ENCODE peak calls at places on chromosome 17, in ten cellular contexts. D, R, F, C, Q, E, I, W, X and O are unnamed samples.

GRCh38 chr17:80146121-80147034 is 550 bp downstream of the EIF4A3 start:
- DNase-seq in I (peak), C (no peak), E (no peak), X (no peak), D (no peak), Q (peak), W (peak), F (peak), R (peak), O (peak)

GRCh38 chr17:36722121-36722902 is 120.9 kb downstream of the MRM1 start:
- DNase-seq in I (peak), W (no peak), E (peak), X (peak), R (peak), F (peak), D (peak), C (no peak), Q (peak), O (no peak)

GRCh38 chr17:1000597-1001490 is 3.9 kb downstream of the TIMM22 start:
- DNase-seq in I (peak), F (no peak), Q (no peak), E (no peak), C (peak), X (no peak), R (no peak), D (no peak), W (no peak), O (peak)

GRCh38 chr17:75875182-75875939 is 3.0 kb downstream of the TRIM47 start:
- DNase-seq in W (no peak), D (no peak), C (peak), Q (no peak), E (peak), X (no peak), R (peak), I (no peak), F (no peak), O (no peak)

GRCh38 chr17:933168-934083 is 46.1 kb downstream of the NXN start:
- DNase-seq in W (no peak), X (no peak), I (peak), R (no peak), F (no peak), C (no peak), E (no peak), Q (no peak), D (no peak), O (no peak)

GRCh38 chr17:6088141-6088540 is 18.0 kb downstream of the WSCD1 start:
- DNase-seq in W (no peak), C (no peak), I (no peak), E (no peak), R (no peak), D (no peak), F (no peak), X (no peak), Q (no peak), O (no peak)

GRCh38 chr17:40612510-40613244 is 34.9 kb downstream of the SMARCE1 start:
- DNase-seq in X (no peak), E (no peak), D (no peak), Q (peak), F (no peak), R (no peak), C (no peak), I (no peak), W (no peak), O (no peak)

GRCh38 chr17:16944334-16945140 is 27.4 kb downstream of the TNFRSF13B start:
- DNase-seq in R (peak), X (peak), C (no peak), F (no peak), E (no peak), Q (no peak), D (no peak), I (no peak), W (no peak), O (no peak)

GRCh38 chr17:56096026-56096807 is 57.1 kb upstream of the ANKFN1 start:
- DNase-seq in F (no peak), X (no peak), R (no peak), E (no peak), W (no peak), D (no peak), I (no peak), C (no peak), Q (no peak), O (no peak)

GRCh38 chr17:41751288-41751687 is 16.8 kb upstream of the HAP1 start:
- DNase-seq in F (no peak), Q (no peak), D (no peak), W (no peak), C (no peak), X (no peak), I (no peak), E (no peak), R (no peak), O (no peak)

GRCh38 chr17:50422738-50423137 is 3.3 kb upstream of the ACSF2 start:
- DNase-seq in Q (no peak), W (no peak), C (no peak), X (no peak), D (no peak), E (no peak), R (no peak), I (no peak), F (no peak), O (no peak)

GRCh38 chr17:43430936-43431649 is 32.3 kb downstream of the ARL4D start:
- DNase-seq in E (no peak), X (no peak), F (no peak), C (no peak), D (no peak), W (no peak), Q (no peak), R (no peak), I (no peak), O (no peak)

GRCh38 chr17:38925263-38925995 is at the start of gene LASP1NB:
- DNase-seq in X (peak), R (no peak), D (peak), E (peak), I (peak), Q (peak), F (no peak), W (peak), C (no peak), O (no peak)

GRCh38 chr17:35726609-35727460 is 4.6 kb upstream of the RASL10B start:
- DNase-seq in W (peak), C (peak), E (peak), X (peak), F (peak), Q (no peak), D (peak), R (no peak), I (peak), O (peak)

GRCh38 chr17:57107498-57108101 is 22.6 kb downstream of the AKAP1 start:
- DNase-seq in E (no peak), Q (no peak), I (peak), R (no peak), F (no peak), X (no peak), D (no peak), C (no peak), W (no peak), O (no peak)

GRCh38 chr17:21089933-21090888 is 36.6 kb upstream of the DHRS7B start:
- DNase-seq in D (no peak), C (no peak), R (no peak), F (peak), E (no peak), Q (no peak), I (no peak), W (no peak), X (no peak), O (no peak)

GRCh38 chr17:11324846-11325420 is 83.9 kb downstream of the SHISA6 start:
- DNase-seq in F (no peak), X (no peak), R (no peak), E (no peak), C (no peak), Q (no peak), I (no peak), D (no peak), W (no peak), O (no peak)

GRCh38 chr17:37717627-37718382 is 27.1 kb downstream of the HNF1B start:
- DNase-seq in C (no peak), W (no peak), R (no peak), Q (no peak), F (no peak), D (no peak), X (no peak), E (no peak), I (no peak), O (no peak)

GRCh38 chr17:40480501-40481003 is 20.9 kb downstream of the TNS4 start:
- DNase-seq in E (peak), F (no peak), W (peak), D (no peak), Q (peak), R (no peak), X (no peak), C (no peak), I (no peak), O (no peak)

GRCh38 chr17:12522743-12523181 is 142.9 kb upstream of the MYOCD start:
- DNase-seq in C (no peak), I (peak), F (no peak), E (no peak), R (no peak), X (no peak), D (no peak), W (no peak), Q (no peak), O (no peak)

GRCh38 chr17:15921640-15922039 is 23.3 kb upstream of the ADORA2B start:
- DNase-seq in Q (no peak), D (no peak), F (no peak), E (no peak), C (no peak), W (no peak), X (no peak), I (no peak), R (no peak), O (no peak)

GRCh38 chr17:44348234-44348987 is 3.3 kb downstream of the GRN start:
- DNase-seq in Q (no peak), F (peak), I (no peak), E (no peak), X (no peak), R (no peak), C (peak), W (peak), D (no peak), O (no peak)

GRCh38 chr17:82729479-82730260 is 5.7 kb upstream of the FN3K start:
- DNase-seq in Q (no peak), R (no peak), W (no peak), X (no peak), F (peak), D (no peak), I (no peak), E (no peak), C (no peak), O (no peak)

GRCh38 chr17:82732118-82732743 is 3.2 kb upstream of the FN3K start:
- DNase-seq in E (no peak), D (no peak), X (no peak), W (no peak), F (no peak), I (no peak), C (no peak), R (no peak), Q (no peak), O (no peak)

GRCh38 chr17:82737981-82738877 is 2.8 kb downstream of the FN3K start:
- DNase-seq in Q (no peak), I (no peak), D (peak), F (no peak), W (no peak), E (peak), R (no peak), X (no peak), C (no peak), O (no peak)

GRCh38 chr17:82736511-82737185 is 1.2 kb downstream of the FN3K start:
- DNase-seq in W (no peak), R (no peak), I (no peak), C (no peak), F (no peak), E (no peak), Q (no peak), D (no peak), X (no peak), O (no peak)

GRCh38 chr17:82734987-82735866 is at the start of gene FN3K:
- DNase-seq in E (peak), W (no peak), R (peak), C (peak), F (no peak), Q (peak), D (peak), X (peak), I (peak), O (peak)
- H3K27ac ChIP-seq in E (peak), W (no peak), R (peak), C (peak), F (no peak), Q (peak), D (peak), X (peak), I (peak), O (peak)

GRCh38 chr17:2124391-2124790 is 69.5 kb downstream of the HIC1 start:
- DNase-seq in I (no peak), X (no peak), E (no peak), R (no peak), D (no peak), W (no peak), Q (no peak), C (no peak), F (no peak), O (no peak)

GRCh38 chr17:2120550-2121335 is 65.8 kb downstream of the HIC1 start:
- DNase-seq in X (no peak), C (no peak), W (no peak), F (no peak), D (no peak), E (no peak), Q (no peak), R (no peak), I (no peak), O (no peak)

GRCh38 chr17:2125013-2125535 is 70.2 kb downstream of the HIC1 start:
- DNase-seq in F (no peak), X (no peak), E (no peak), Q (no peak), R (no peak), C (no peak), D (no peak), I (no peak), W (no peak), O (no peak)

GRCh38 chr17:2122641-2123302 is 67.9 kb downstream of the HIC1 start:
- DNase-seq in C (peak), R (peak), I (no peak), Q (no peak), W (no peak), E (peak), F (no peak), X (no peak), D (peak), O (peak)

GRCh38 chr17:2123467-2124251 is 68.8 kb downstream of the HIC1 start:
- DNase-seq in Q (no peak), E (no peak), I (no peak), R (no peak), X (no peak), D (no peak), C (peak), F (no peak), W (peak), O (no peak)
- H3K27ac ChIP-seq in Q (no peak), E (peak), I (peak), R (peak), X (no peak), D (peak), C (peak), F (peak), W (no peak), O (peak)

DNA sequence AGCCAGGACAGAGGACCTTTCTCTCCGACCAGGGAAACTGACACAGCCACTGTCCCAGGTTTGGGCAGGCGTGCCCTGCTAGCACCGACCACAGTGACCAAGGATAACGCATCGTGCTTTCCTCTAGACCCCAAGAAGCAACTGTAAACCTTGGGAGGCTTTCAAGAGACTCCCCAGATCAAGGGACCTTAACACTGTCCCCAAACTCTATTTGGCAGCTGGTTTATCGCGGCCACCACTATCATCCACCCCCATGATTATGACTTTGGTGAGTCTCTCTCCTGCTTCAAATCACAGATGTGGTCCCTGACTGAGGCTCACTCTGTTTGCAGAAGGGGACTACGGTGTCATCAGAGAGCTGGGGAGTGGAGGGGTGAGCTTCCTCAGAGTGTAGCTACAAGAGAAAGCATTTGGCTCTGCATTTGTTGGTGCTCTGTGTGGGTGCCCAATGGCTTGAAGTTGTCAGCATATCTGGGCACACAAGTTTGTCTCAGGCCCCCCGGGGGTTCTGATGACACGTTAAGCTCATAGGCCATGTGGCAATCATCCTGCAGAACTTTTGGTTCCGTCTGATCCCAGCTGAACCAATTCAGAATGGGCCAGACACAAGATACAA is 408.0 kb downstream of the SLC39A11 start:
- DNase-seq in F (no peak), I (no peak), E (no peak), Q (no peak), W (no peak), D (no peak), C (no peak), R (no peak), X (no peak), O (no peak)
- H3K27ac ChIP-seq in F (no peak), I (no peak), E (no peak), Q (no peak), W (no peak), D (no peak), C (no peak), R (no peak), X (no peak), O (no peak)

GRCh38 chr17:81968850-81969812 is 8.1 kb upstream of the NOTUM start:
- DNase-seq in R (no peak), E (no peak), C (no peak), X (no peak), W (no peak), D (no peak), I (no peak), Q (no peak), F (no peak), O (no peak)

GRCh38 chr17:81967533-81968395 is 6.8 kb upstream of the NOTUM start:
- DNase-seq in R (peak), D (peak), X (peak), E (peak), C (peak), Q (peak), W (peak), F (peak), I (peak), O (peak)

GRCh38 chr17:81966343-81967243 is 5.6 kb upstream of the NOTUM start:
- DNase-seq in C (no peak), F (peak), I (peak), Q (no peak), R (peak), E (peak), X (peak), W (peak), D (peak), O (no peak)

GRCh38 chr17:81967244-81967532 is 6.2 kb upstream of the NOTUM start:
- DNase-seq in F (no peak), D (no peak), Q (no peak), W (no peak), I (no peak), X (peak), R (no peak), E (no peak), C (no peak), O (no peak)

GRCh38 chr17:81968396-81968745 is 7.4 kb upstream of the NOTUM start:
- DNase-seq in E (no peak), D (no peak), F (no peak), Q (no peak), X (no peak), C (no peak), W (no peak), R (no peak), I (no peak), O (no peak)
- H3K27ac ChIP-seq in E (no peak), D (no peak), F (no peak), Q (no peak), X (no peak), C (no peak), W (peak), R (no peak), I (no peak), O (peak)

GRCh38 chr17:62778990-62779681 is 29.0 kb downstream of the MARCHF10 start:
- DNase-seq in I (no peak), R (no peak), C (no peak), E (no peak), D (no peak), W (no peak), X (no peak), F (peak), Q (no peak), O (no peak)
- H3K27ac ChIP-seq in I (no peak), R (no peak), C (no peak), E (no peak), D (no peak), W (no peak), X (no peak), F (no peak), Q (no peak), O (no peak)

GRCh38 chr17:45432405-45433113 is at the start of gene ARHGAP27:
- DNase-seq in C (peak), D (peak), F (peak), E (peak), W (peak), R (peak), Q (no peak), I (peak), X (peak), O (no peak)
- H3K27ac ChIP-seq in C (peak), D (peak), F (peak), E (peak), W (no peak), R (peak), Q (no peak), I (no peak), X (no peak), O (peak)

DNA sequence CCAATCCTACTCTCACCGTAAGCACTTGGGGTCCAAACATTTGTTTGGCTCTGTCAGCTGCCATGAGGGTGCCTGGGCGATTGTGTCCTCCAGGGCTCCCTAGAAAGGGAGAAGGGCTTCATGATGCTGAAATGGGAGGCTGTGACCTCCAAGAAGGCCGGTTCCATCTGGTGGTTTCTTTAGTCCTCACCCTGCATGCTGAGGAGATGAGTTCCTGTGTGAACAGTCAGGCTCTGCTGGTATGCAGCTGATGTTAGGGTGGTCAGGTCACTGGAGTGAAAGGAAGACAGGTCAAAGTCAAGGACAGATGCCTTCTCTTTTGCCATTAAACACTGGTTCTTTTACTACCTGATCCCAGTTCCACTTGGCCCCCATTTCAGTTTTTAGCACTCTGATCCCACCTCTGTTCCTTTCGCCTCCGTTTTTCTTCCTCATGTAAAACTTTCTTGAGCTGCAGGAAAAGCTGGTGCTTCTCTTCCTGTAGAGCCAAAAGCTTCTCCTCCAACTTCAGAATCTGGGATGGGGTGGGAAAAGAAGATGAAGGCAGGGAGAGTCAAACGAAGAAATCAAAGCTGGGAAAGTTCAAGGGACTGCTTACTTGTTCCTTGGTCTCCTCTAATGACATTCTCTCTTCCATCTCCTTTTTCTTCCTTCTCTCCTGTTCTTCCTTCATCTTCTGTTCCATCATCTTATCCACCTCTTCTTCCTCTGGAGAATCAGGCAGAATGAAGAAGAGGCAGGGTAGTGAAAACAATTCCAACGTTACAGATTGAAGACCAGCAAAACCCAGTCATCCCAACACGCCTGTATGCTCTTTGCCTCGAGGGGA is 1.1 kb downstream of the GPS2 start:
- DNase-seq in E (no peak), F (peak), Q (no peak), I (no peak), C (no peak), R (no peak), W (peak), X (no peak), D (no peak), O (no peak)
- H3K27ac ChIP-seq in E (peak), F (peak), Q (peak), I (peak), C (peak), R (peak), W (peak), X (peak), D (peak), O (peak)

DNA sequence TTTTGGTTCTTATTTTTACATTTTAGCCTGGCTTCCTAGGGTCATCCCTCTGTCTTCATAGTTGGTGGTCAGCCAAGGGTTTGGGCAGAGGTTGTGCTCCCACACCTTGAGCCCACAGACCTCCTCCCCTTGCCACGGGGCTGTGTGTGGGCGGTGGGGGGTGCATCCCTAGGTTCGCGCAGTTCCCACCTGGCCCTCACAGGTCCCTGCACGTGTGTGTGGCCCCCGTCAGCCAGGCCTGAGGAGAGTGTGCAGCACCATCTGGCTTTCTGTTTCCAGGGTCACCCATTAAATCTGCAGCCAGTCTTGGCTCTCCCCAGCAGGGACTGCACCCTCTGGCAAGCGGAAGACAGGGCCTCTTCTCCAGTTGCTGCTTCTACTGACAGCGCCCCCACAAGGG is 13.6 kb upstream of the OGFOD3 start:
- DNase-seq in F (no peak), D (no peak), C (no peak), E (no peak), W (no peak), X (no peak), I (no peak), R (no peak), Q (no peak), O (no peak)
- H3K27ac ChIP-seq in F (no peak), D (no peak), C (no peak), E (no peak), W (no peak), X (no peak), I (no peak), R (no peak), Q (no peak), O (no peak)